ENCODE peak calls at places on chromosome 22, in seven cellular contexts. W is fibroblast of lung, Q is IMR-90, H is trophoblast cell, E is mesendoderm, S is HepG2, A is neural progenitor cell. T is an unnamed sample. For H3K36me3, the result is how much of the 10 kb centered on the place peaks cover.

GRCh38 chr22:30889268-30889995 is 79.1 kb downstream of the MORC2 start:
- DNase-seq in W (no peak), Q (no peak), H (no peak), E (no peak), S (no peak), A (no peak), T (peak)

GRCh38 chr22:32531955-32532818 is 57.6 kb downstream of the FBXO7 start:
- DNase-seq in W (peak), Q (peak), H (peak), E (peak), S (peak), A (peak), T (peak)

GRCh38 chr22:40498454-40499186 is 128.2 kb downstream of the SGSM3 start:
- DNase-seq in W (peak), Q (peak), H (peak), E (peak), S (peak), A (no peak), T (peak)

GRCh38 chr22:21929253-21929652 is 23.4 kb downstream of the PPM1F start:
- DNase-seq in W (no peak), Q (no peak), H (no peak), E (no peak), S (no peak), A (no peak), T (peak)

GRCh38 chr22:35352214-35353111 is 28.4 kb upstream of the HMOX1 start:
- DNase-seq in W (peak), Q (no peak), H (peak), E (peak), S (peak), A (peak), T (peak)

GRCh38 chr22:24834845-24835570 is 29.0 kb downstream of the SGSM1 start:
- DNase-seq in W (no peak), Q (peak), H (peak), E (peak), S (peak), A (peak), T (peak)

GRCh38 chr22:44218071-44218470 is 37.3 kb downstream of the PARVG start:
- DNase-seq in W (no peak), Q (no peak), H (no peak), E (no peak), S (no peak), A (no peak), T (peak)

GRCh38 chr22:25362883-25363240 is 143.4 kb downstream of the CRYBB2 start:
- DNase-seq in W (no peak), Q (no peak), H (no peak), E (no peak), S (no peak), A (no peak), T (no peak)

GRCh38 chr22:45781941-45782340 is 110.3 kb downstream of the ATXN10 start:
- DNase-seq in W (peak), Q (peak), H (no peak), E (no peak), S (no peak), A (no peak), T (no peak)

GRCh38 chr22:40417881-40418280 is 47.5 kb downstream of the SGSM3 start:
- DNase-seq in W (no peak), Q (no peak), H (no peak), E (no peak), S (no peak), A (no peak), T (no peak)

GRCh38 chr22:42473484-42474193 is 41.4 kb upstream of the NFAM1 start:
- DNase-seq in W (peak), Q (peak), H (peak), E (peak), S (peak), A (peak), T (no peak)

GRCh38 chr22:29581799-29582198 is 886 bp upstream of the NIPSNAP1 start:
- DNase-seq in W (no peak), Q (no peak), H (peak), E (no peak), S (no peak), A (no peak), T (no peak)
- H3K4me3 ChIP-seq in W (peak), Q (no peak), H (no peak), E (no peak), S (peak), A (no peak), T (no peak)

DNA sequence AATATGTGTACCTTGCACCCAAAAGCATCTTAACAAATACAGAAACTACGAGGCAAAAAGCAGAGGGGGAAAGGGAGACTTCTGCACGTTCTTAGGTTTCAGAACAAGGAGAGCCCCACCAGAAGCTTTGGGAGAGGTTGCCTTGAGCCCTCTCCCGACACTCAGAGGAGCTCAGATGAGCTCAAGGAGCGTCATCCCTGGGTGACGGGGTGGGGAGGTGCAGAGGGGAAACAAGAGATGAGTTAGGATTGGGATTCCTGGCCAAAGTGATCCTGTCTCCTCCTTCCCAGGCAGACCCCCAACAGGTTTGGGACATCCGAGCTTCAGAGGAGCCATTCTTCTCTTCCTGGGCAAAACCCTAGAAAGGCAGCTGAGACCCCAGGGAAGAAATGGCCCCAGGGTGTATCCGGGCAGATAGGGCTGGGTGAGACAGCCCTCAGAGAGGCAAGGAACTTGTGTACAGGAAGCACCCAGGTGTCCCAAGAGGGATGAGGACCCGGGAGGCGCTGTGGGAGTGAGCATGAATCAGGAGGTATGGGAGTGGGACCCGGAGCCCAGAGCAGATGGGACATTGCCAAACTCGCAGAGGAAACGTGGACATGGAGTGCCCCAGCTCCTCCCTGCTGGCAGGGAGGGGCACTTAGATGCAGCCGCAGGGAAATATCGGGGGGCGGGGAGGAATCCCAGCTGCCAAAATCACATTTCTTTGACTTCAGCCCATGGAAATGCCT is 12.5 kb downstream of the C1QTNF6 start:
- DNase-seq in W (no peak), Q (no peak), H (peak), E (no peak), S (no peak), A (no peak), T (peak)
- H3K9ac ChIP-seq in W (no peak), Q (no peak), H (no peak), E (no peak), S (no peak), A (no peak), T (no peak)

GRCh38 chr22:29660021-29660420 is 56.6 kb downstream of the NF2 start:
- DNase-seq in W (no peak), Q (no peak), H (no peak), E (no peak), S (no peak), A (no peak), T (no peak)
- H3K36me3 ChIP-seq in W (under half), Q (under half), H (under half), E (under half), S (under half), A (under half), T (half or more)

DNA sequence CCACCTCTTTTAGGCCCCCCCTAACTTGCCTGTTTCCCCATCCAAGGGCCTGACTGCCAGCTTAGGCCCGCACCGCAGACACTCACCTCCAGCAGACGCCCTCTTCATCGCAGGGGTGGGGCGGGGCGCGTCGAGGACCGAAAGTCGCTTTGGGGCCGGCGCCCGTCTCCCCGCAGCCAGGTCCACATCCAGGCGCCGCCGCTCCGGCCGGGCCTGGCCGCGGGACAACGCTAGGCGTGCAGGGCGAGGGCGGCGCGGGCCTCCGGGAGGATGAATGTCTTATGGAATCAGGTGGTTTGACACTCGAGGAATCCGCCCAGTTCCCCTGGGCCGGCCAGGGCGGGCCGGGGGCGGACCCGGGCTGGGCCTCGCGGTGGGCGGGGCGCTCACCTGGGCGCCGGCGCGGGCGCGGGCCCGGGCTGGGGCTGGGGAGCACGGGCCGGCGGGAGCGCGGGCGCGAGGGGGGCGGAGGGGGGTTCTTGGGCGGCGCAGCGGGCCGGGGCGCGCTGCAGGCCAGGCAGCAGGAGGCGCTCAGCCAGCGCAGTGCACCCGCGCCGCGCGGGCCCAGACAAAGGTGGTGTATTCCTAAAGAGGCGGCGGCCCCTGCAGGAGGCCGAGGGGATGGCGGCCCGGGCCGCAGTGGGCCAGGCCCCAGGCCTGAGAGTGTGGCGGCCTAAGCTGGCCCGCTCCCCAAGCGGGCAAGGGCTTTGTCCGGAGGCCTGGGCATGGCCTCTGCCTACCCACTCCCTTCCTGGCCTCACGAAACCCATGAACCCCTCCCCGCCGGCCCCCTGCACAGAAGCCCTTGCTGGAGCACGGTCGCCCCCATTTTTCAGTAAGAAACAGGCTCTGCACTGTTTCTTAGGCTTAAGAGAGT is 177.6 kb downstream of the IGLL1 start:
- DNase-seq in W (peak), Q (peak), H (peak), E (peak), S (peak), A (peak), T (peak)
- H3K4me3 ChIP-seq in W (no peak), Q (no peak), H (peak), E (peak), S (peak), A (peak), T (peak)

GRCh38 chr22:49691256-49691655 is 136.4 kb downstream of the BRD1 start:
- DNase-seq in W (no peak), Q (no peak), H (no peak), E (no peak), S (no peak), A (no peak), T (peak)

GRCh38 chr22:49693416-49693815 is 134.3 kb downstream of the BRD1 start:
- DNase-seq in W (no peak), Q (no peak), H (peak), E (no peak), S (no peak), A (no peak), T (peak)

GRCh38 chr22:49692499-49693225 is 135.0 kb downstream of the BRD1 start:
- DNase-seq in W (no peak), Q (no peak), H (no peak), E (no peak), S (no peak), A (no peak), T (peak)

GRCh38 chr22:49694462-49695260 is 133.0 kb downstream of the BRD1 start:
- DNase-seq in W (no peak), Q (no peak), H (no peak), E (no peak), S (no peak), A (no peak), T (peak)

GRCh38 chr22:49693848-49694247 is 133.8 kb downstream of the BRD1 start:
- DNase-seq in W (no peak), Q (no peak), H (no peak), E (no peak), S (no peak), A (no peak), T (no peak)
- H3K9ac ChIP-seq in W (no peak), Q (no peak), H (no peak), E (no peak), S (no peak), A (no peak), T (no peak)

T was measured in endodermal cell.